ENCODE peak calls at places on chromosomes 6 and 20, in nine cellular contexts. One of them, this sample, is unnamed.

GRCh38 chr6:36719126-36719525 is 21.5 kb downstream of the RAB44 start:
- DNase-seq in stomach: no peak
- DNase-seq in lower leg skin: no peak
- DNase-seq in K562: no peak
- DNase-seq in esophagus muscularis mucosa: no peak
- DNase-seq in body of pancreas: no peak
- DNase-seq in ovary: no peak
- DNase-seq in uterus: no peak
- DNase-seq in tibial nerve: no peak
- DNase-seq in this sample: no peak

GRCh38 chr6:34654061-34654460 is 42.5 kb downstream of the ILRUN start:
- DNase-seq in esophagus muscularis mucosa: no peak
- DNase-seq in ovary: no peak
- DNase-seq in tibial nerve: no peak
- DNase-seq in body of pancreas: no peak
- DNase-seq in K562: no peak
- DNase-seq in lower leg skin: no peak
- DNase-seq in stomach: no peak
- DNase-seq in uterus: no peak
- DNase-seq in this sample: no peak

GRCh38 chr20:50413088-50413500 is 97.1 kb upstream of the PTPN1 start:
- DNase-seq in tibial nerve: no peak
- DNase-seq in K562: no peak
- DNase-seq in uterus: no peak
- DNase-seq in lower leg skin: no peak
- DNase-seq in ovary: no peak
- DNase-seq in esophagus muscularis mucosa: no peak
- DNase-seq in stomach: no peak
- DNase-seq in body of pancreas: no peak
- DNase-seq in this sample: no peak

GRCh38 chr6:126539022-126539421 is 199.1 kb downstream of the CENPW start:
- DNase-seq in body of pancreas: no peak
- DNase-seq in stomach: no peak
- DNase-seq in lower leg skin: no peak
- DNase-seq in K562: no peak
- DNase-seq in esophagus muscularis mucosa: no peak
- DNase-seq in ovary: no peak
- DNase-seq in uterus: no peak
- DNase-seq in tibial nerve: no peak
- DNase-seq in this sample: no peak

GRCh38 chr6:7246401-7247178 is 66.4 kb downstream of the SSR1 start:
- DNase-seq in lower leg skin: no peak
- DNase-seq in esophagus muscularis mucosa: no peak
- DNase-seq in uterus: no peak
- DNase-seq in body of pancreas: no peak
- DNase-seq in stomach: no peak
- DNase-seq in K562: no peak
- DNase-seq in tibial nerve: no peak
- DNase-seq in ovary: peak
- DNase-seq in this sample: no peak

GRCh38 chr20:56957737-56958553 is 308.5 kb downstream of the BMP7 start:
- DNase-seq in esophagus muscularis mucosa: no peak
- DNase-seq in stomach: no peak
- DNase-seq in uterus: no peak
- DNase-seq in tibial nerve: no peak
- DNase-seq in ovary: no peak
- DNase-seq in body of pancreas: no peak
- DNase-seq in K562: no peak
- DNase-seq in lower leg skin: no peak
- DNase-seq in this sample: no peak

GRCh38 chr6:87274660-87275273 is 47.6 kb upstream of the SMIM8 start:
- DNase-seq in stomach: no peak
- DNase-seq in esophagus muscularis mucosa: no peak
- DNase-seq in ovary: no peak
- DNase-seq in uterus: no peak
- DNase-seq in K562: no peak
- DNase-seq in body of pancreas: no peak
- DNase-seq in lower leg skin: no peak
- DNase-seq in tibial nerve: no peak
- DNase-seq in this sample: no peak

GRCh38 chr6:52576392-52577021 is 353 bp downstream of the TRAM2 start:
- DNase-seq in lower leg skin: peak
- DNase-seq in K562: peak
- DNase-seq in ovary: peak
- DNase-seq in stomach: peak
- DNase-seq in esophagus muscularis mucosa: no peak
- DNase-seq in body of pancreas: no peak
- DNase-seq in uterus: no peak
- DNase-seq in tibial nerve: peak
- DNase-seq in this sample: peak

GRCh38 chr6:89082439-89082838 is 1.9 kb downstream of the PNRC1 start:
- DNase-seq in lower leg skin: no peak
- DNase-seq in stomach: no peak
- DNase-seq in ovary: no peak
- DNase-seq in tibial nerve: no peak
- DNase-seq in esophagus muscularis mucosa: peak
- DNase-seq in K562: no peak
- DNase-seq in body of pancreas: no peak
- DNase-seq in uterus: no peak
- DNase-seq in this sample: peak

GRCh38 chr6:39301606-39302005 is 12.6 kb downstream of the KCNK17 start:
- DNase-seq in lower leg skin: no peak
- DNase-seq in esophagus muscularis mucosa: no peak
- DNase-seq in body of pancreas: no peak
- DNase-seq in ovary: no peak
- DNase-seq in uterus: no peak
- DNase-seq in K562: peak
- DNase-seq in tibial nerve: no peak
- DNase-seq in stomach: no peak
- DNase-seq in this sample: no peak

GRCh38 chr6:57276946-57277345 is 40.5 kb upstream of the PRIM2 start:
- DNase-seq in tibial nerve: no peak
- DNase-seq in esophagus muscularis mucosa: peak
- DNase-seq in lower leg skin: no peak
- DNase-seq in K562: no peak
- DNase-seq in stomach: no peak
- DNase-seq in body of pancreas: no peak
- DNase-seq in uterus: no peak
- DNase-seq in ovary: no peak
- DNase-seq in this sample: no peak

GRCh38 chr6:166707045-166707444 is 80.0 kb upstream of the RPS6KA2 start:
- DNase-seq in body of pancreas: peak
- DNase-seq in stomach: peak
- DNase-seq in uterus: no peak
- DNase-seq in lower leg skin: no peak
- DNase-seq in ovary: no peak
- DNase-seq in K562: peak
- DNase-seq in esophagus muscularis mucosa: no peak
- DNase-seq in tibial nerve: no peak
- DNase-seq in this sample: peak

GRCh38 chr6:161393292-161393691 is 119.4 kb upstream of the AGPAT4 start:
- DNase-seq in uterus: no peak
- DNase-seq in body of pancreas: no peak
- DNase-seq in K562: no peak
- DNase-seq in stomach: no peak
- DNase-seq in esophagus muscularis mucosa: no peak
- DNase-seq in tibial nerve: no peak
- DNase-seq in lower leg skin: no peak
- DNase-seq in ovary: no peak
- DNase-seq in this sample: no peak

GRCh38 chr20:3808141-3808479 is 12.0 kb downstream of the CDC25B start:
- DNase-seq in K562: no peak
- DNase-seq in lower leg skin: peak
- DNase-seq in stomach: peak
- DNase-seq in esophagus muscularis mucosa: peak
- DNase-seq in body of pancreas: peak
- DNase-seq in tibial nerve: peak
- DNase-seq in uterus: peak
- DNase-seq in ovary: peak
- DNase-seq in this sample: no peak
- TF ChIP-seq POLR2A in K562: no peak
- TF ChIP-seq POLR2A in lower leg skin: no peak
- TF ChIP-seq POLR2A in stomach: no peak
- TF ChIP-seq POLR2A in esophagus muscularis mucosa: peak
- TF ChIP-seq POLR2A in body of pancreas: no peak
- TF ChIP-seq POLR2A in tibial nerve: peak
- TF ChIP-seq POLR2A in uterus: peak
- TF ChIP-seq POLR2A in ovary: no peak
- TF ChIP-seq POLR2A in this sample: no peak

GRCh38 chr6:144151010-144151727 is 852 bp downstream of the STX11 start:
- DNase-seq in uterus: no peak
- DNase-seq in body of pancreas: no peak
- DNase-seq in lower leg skin: no peak
- DNase-seq in stomach: no peak
- DNase-seq in tibial nerve: no peak
- DNase-seq in K562: peak
- DNase-seq in esophagus muscularis mucosa: peak
- DNase-seq in ovary: no peak
- DNase-seq in this sample: peak
- TF ChIP-seq POLR2A in uterus: no peak
- TF ChIP-seq POLR2A in body of pancreas: no peak
- TF ChIP-seq POLR2A in lower leg skin: no peak
- TF ChIP-seq POLR2A in stomach: no peak
- TF ChIP-seq POLR2A in tibial nerve: no peak
- TF ChIP-seq POLR2A in K562: no peak
- TF ChIP-seq POLR2A in esophagus muscularis mucosa: peak
- TF ChIP-seq POLR2A in ovary: no peak
- TF ChIP-seq POLR2A in this sample: peak

GRCh38 chr6:43758617-43759050 is 11.4 kb upstream of the VEGFA start:
- DNase-seq in body of pancreas: no peak
- DNase-seq in tibial nerve: no peak
- DNase-seq in K562: peak
- DNase-seq in stomach: no peak
- DNase-seq in esophagus muscularis mucosa: no peak
- DNase-seq in lower leg skin: no peak
- DNase-seq in ovary: no peak
- DNase-seq in uterus: no peak
- DNase-seq in this sample: peak

GRCh38 chr6:43759926-43760798 is 9.8 kb upstream of the VEGFA start:
- DNase-seq in K562: no peak
- DNase-seq in uterus: no peak
- DNase-seq in tibial nerve: no peak
- DNase-seq in lower leg skin: no peak
- DNase-seq in stomach: no peak
- DNase-seq in body of pancreas: no peak
- DNase-seq in esophagus muscularis mucosa: no peak
- DNase-seq in ovary: no peak
- DNase-seq in this sample: no peak

GRCh38 chr6:43757966-43758616 is 11.9 kb upstream of the VEGFA start:
- DNase-seq in K562: no peak
- DNase-seq in ovary: no peak
- DNase-seq in lower leg skin: no peak
- DNase-seq in tibial nerve: no peak
- DNase-seq in body of pancreas: no peak
- DNase-seq in esophagus muscularis mucosa: no peak
- DNase-seq in uterus: no peak
- DNase-seq in stomach: no peak
- DNase-seq in this sample: no peak

GRCh38 chr6:43760799-43761168 is 9.2 kb upstream of the VEGFA start:
- DNase-seq in ovary: no peak
- DNase-seq in esophagus muscularis mucosa: no peak
- DNase-seq in tibial nerve: no peak
- DNase-seq in K562: no peak
- DNase-seq in lower leg skin: no peak
- DNase-seq in stomach: no peak
- DNase-seq in body of pancreas: no peak
- DNase-seq in uterus: no peak
- DNase-seq in this sample: no peak

GRCh38 chr6:43759157-43759925 is 10.7 kb upstream of the VEGFA start:
- DNase-seq in stomach: no peak
- DNase-seq in body of pancreas: no peak
- DNase-seq in tibial nerve: no peak
- DNase-seq in ovary: no peak
- DNase-seq in esophagus muscularis mucosa: no peak
- DNase-seq in lower leg skin: no peak
- DNase-seq in uterus: no peak
- DNase-seq in K562: no peak
- DNase-seq in this sample: no peak
- TF ChIP-seq POLR2A in stomach: no peak
- TF ChIP-seq POLR2A in body of pancreas: no peak
- TF ChIP-seq POLR2A in tibial nerve: no peak
- TF ChIP-seq POLR2A in ovary: no peak
- TF ChIP-seq POLR2A in esophagus muscularis mucosa: no peak
- TF ChIP-seq POLR2A in lower leg skin: no peak
- TF ChIP-seq POLR2A in uterus: no peak
- TF ChIP-seq POLR2A in K562: peak
- TF ChIP-seq POLR2A in this sample: no peak

DNA sequence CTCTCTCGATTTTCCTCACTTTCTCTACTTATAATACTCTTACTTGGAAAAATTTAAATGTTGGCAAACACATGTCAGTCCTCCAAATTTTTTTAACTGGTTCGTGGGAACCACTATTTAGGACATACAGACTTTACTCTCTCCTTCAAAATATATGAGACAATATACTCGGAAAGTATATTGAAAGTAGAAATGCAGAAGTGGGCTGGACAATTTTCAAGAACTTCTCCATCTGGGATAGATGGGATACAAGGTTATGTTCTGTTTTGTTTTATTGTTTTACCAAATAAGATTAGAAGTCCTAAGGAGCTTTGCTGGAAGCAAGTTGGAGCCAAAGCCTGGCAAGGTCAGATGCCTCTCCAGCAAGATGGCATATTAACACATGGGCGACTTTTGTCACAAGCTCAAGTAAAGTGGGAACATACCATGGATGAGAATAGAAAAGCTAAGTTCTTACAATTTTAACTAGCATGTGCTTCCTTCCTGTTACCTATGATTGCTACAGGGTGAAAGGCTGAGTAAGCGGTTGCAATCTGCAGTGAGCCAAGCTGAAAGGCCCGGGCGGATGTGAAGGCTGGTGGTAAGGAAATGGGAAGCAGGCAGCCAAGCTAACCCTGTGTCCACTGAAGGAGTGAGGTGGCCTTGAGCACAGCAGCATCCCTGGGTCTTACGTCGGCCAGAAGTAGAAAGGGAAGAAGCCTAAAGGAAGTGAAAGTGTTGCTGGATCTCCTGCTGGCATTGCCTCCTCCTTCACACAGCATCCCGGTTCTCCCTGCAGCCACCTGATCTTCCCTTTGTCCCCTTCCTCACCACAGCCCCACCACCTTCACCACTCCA is 7.1 kb downstream of the MAP3K5 start:
- DNase-seq in stomach: peak
- DNase-seq in ovary: peak
- DNase-seq in lower leg skin: peak
- DNase-seq in body of pancreas: peak
- DNase-seq in K562: peak
- DNase-seq in tibial nerve: peak
- DNase-seq in uterus: no peak
- DNase-seq in esophagus muscularis mucosa: no peak
- DNase-seq in this sample: peak
- TF ChIP-seq POLR2A in stomach: no peak
- TF ChIP-seq POLR2A in ovary: no peak
- TF ChIP-seq POLR2A in lower leg skin: no peak
- TF ChIP-seq POLR2A in body of pancreas: no peak
- TF ChIP-seq POLR2A in K562: no peak
- TF ChIP-seq POLR2A in tibial nerve: no peak
- TF ChIP-seq POLR2A in uterus: no peak
- TF ChIP-seq POLR2A in esophagus muscularis mucosa: no peak
- TF ChIP-seq POLR2A in this sample: no peak